ENCODE peak calls at places on chromosomes 11 and 22, in seven cellular contexts. One of them, this sample, is unnamed.

GRCh38 chr11:60764879-60765278 is 8.2 kb downstream of the MS4A15 start:
- DNase-seq in GM13976: peak; percentile 64
- DNase-seq in Right ventricle myocardium superior: no peak
- DNase-seq in T-helper 9 cell: no peak
- DNase-seq in naive thymus-derived CD4-positive, alpha-beta T cell: no peak
- DNase-seq in stimulated activated CD4-positive, alpha-beta T cell treated with anti-CD3 and anti-CD28 coated beads, TNF-alpha, amount 100 ng/mL, for 1 hour: no peak
- DNase-seq in SHP77 treated with DMSO at 0.1 percent for 48 hours: no peak
- DNase-seq in this sample: no peak

GRCh38 chr22:42217752-42218280 is 52.6 kb downstream of the TCF20 start:
- DNase-seq in GM13976: no peak
- DNase-seq in Right ventricle myocardium superior: no peak
- DNase-seq in T-helper 9 cell: no peak
- DNase-seq in naive thymus-derived CD4-positive, alpha-beta T cell: no peak
- DNase-seq in stimulated activated CD4-positive, alpha-beta T cell treated with anti-CD3 and anti-CD28 coated beads, TNF-alpha, amount 100 ng/mL, for 1 hour: no peak
- DNase-seq in SHP77 treated with DMSO at 0.1 percent for 48 hours: no peak
- DNase-seq in this sample: no peak

GRCh38 chr22:46001046-46001425 is 24.1 kb upstream of the WNT7B start:
- DNase-seq in GM13976: no peak
- DNase-seq in Right ventricle myocardium superior: peak; percentile 31
- DNase-seq in T-helper 9 cell: no peak
- DNase-seq in naive thymus-derived CD4-positive, alpha-beta T cell: no peak
- DNase-seq in stimulated activated CD4-positive, alpha-beta T cell treated with anti-CD3 and anti-CD28 coated beads, TNF-alpha, amount 100 ng/mL, for 1 hour: no peak
- DNase-seq in SHP77 treated with DMSO at 0.1 percent for 48 hours: peak; percentile 27
- DNase-seq in this sample: no peak

GRCh38 chr11:105132716-105133511 is 6.7 kb downstream of the CARD18 start:
- DNase-seq in GM13976: no peak
- DNase-seq in Right ventricle myocardium superior: no peak
- DNase-seq in T-helper 9 cell: no peak
- DNase-seq in naive thymus-derived CD4-positive, alpha-beta T cell: no peak
- DNase-seq in stimulated activated CD4-positive, alpha-beta T cell treated with anti-CD3 and anti-CD28 coated beads, TNF-alpha, amount 100 ng/mL, for 1 hour: no peak
- DNase-seq in SHP77 treated with DMSO at 0.1 percent for 48 hours: no peak
- DNase-seq in this sample: no peak

GRCh38 chr11:132072044-132072879 is 701.8 kb downstream of the NTM start:
- DNase-seq in GM13976: no peak
- DNase-seq in Right ventricle myocardium superior: no peak
- DNase-seq in T-helper 9 cell: no peak
- DNase-seq in naive thymus-derived CD4-positive, alpha-beta T cell: no peak
- DNase-seq in stimulated activated CD4-positive, alpha-beta T cell treated with anti-CD3 and anti-CD28 coated beads, TNF-alpha, amount 100 ng/mL, for 1 hour: no peak
- DNase-seq in SHP77 treated with DMSO at 0.1 percent for 48 hours: no peak
- DNase-seq in this sample: no peak

GRCh38 chr22:45192701-45193187 is 29.0 kb downstream of the NUP50 start:
- DNase-seq in GM13976: peak; percentile 25
- DNase-seq in Right ventricle myocardium superior: no peak
- DNase-seq in T-helper 9 cell: no peak
- DNase-seq in naive thymus-derived CD4-positive, alpha-beta T cell: no peak
- DNase-seq in stimulated activated CD4-positive, alpha-beta T cell treated with anti-CD3 and anti-CD28 coated beads, TNF-alpha, amount 100 ng/mL, for 1 hour: no peak
- DNase-seq in SHP77 treated with DMSO at 0.1 percent for 48 hours: no peak
- DNase-seq in this sample: no peak

GRCh38 chr11:17593466-17594245 is 46.6 kb downstream of the OTOG start:
- DNase-seq in GM13976: no peak
- DNase-seq in Right ventricle myocardium superior: no peak
- DNase-seq in T-helper 9 cell: no peak
- DNase-seq in naive thymus-derived CD4-positive, alpha-beta T cell: peak; percentile 10
- DNase-seq in stimulated activated CD4-positive, alpha-beta T cell treated with anti-CD3 and anti-CD28 coated beads, TNF-alpha, amount 100 ng/mL, for 1 hour: no peak
- DNase-seq in SHP77 treated with DMSO at 0.1 percent for 48 hours: no peak
- DNase-seq in this sample: no peak

GRCh38 chr11:75150879-75151278 is at the start of gene SLCO2B1:
- DNase-seq in GM13976: no peak
- DNase-seq in Right ventricle myocardium superior: peak; percentile 71
- DNase-seq in T-helper 9 cell: no peak
- DNase-seq in naive thymus-derived CD4-positive, alpha-beta T cell: no peak
- DNase-seq in stimulated activated CD4-positive, alpha-beta T cell treated with anti-CD3 and anti-CD28 coated beads, TNF-alpha, amount 100 ng/mL, for 1 hour: no peak
- DNase-seq in SHP77 treated with DMSO at 0.1 percent for 48 hours: no peak
- DNase-seq in this sample: no peak

GRCh38 chr11:116513894-116514293 is 258.9 kb downstream of the BUD13 start:
- DNase-seq in GM13976: peak; percentile 61
- DNase-seq in Right ventricle myocardium superior: no peak
- DNase-seq in T-helper 9 cell: no peak
- DNase-seq in naive thymus-derived CD4-positive, alpha-beta T cell: no peak
- DNase-seq in stimulated activated CD4-positive, alpha-beta T cell treated with anti-CD3 and anti-CD28 coated beads, TNF-alpha, amount 100 ng/mL, for 1 hour: no peak
- DNase-seq in SHP77 treated with DMSO at 0.1 percent for 48 hours: no peak
- DNase-seq in this sample: no peak

GRCh38 chr11:125082611-125083311 is 19.7 kb downstream of the SLC37A2 start:
- DNase-seq in GM13976: peak; percentile 17
- DNase-seq in Right ventricle myocardium superior: no peak
- DNase-seq in T-helper 9 cell: no peak
- DNase-seq in naive thymus-derived CD4-positive, alpha-beta T cell: peak; percentile 7
- DNase-seq in stimulated activated CD4-positive, alpha-beta T cell treated with anti-CD3 and anti-CD28 coated beads, TNF-alpha, amount 100 ng/mL, for 1 hour: no peak
- DNase-seq in SHP77 treated with DMSO at 0.1 percent for 48 hours: no peak
- DNase-seq in this sample: no peak

GRCh38 chr11:60872952-60873524 is 5.7 kb downstream of the ZP1 start:
- DNase-seq in GM13976: no peak
- DNase-seq in Right ventricle myocardium superior: no peak
- DNase-seq in T-helper 9 cell: no peak
- DNase-seq in naive thymus-derived CD4-positive, alpha-beta T cell: no peak
- DNase-seq in stimulated activated CD4-positive, alpha-beta T cell treated with anti-CD3 and anti-CD28 coated beads, TNF-alpha, amount 100 ng/mL, for 1 hour: no peak
- DNase-seq in SHP77 treated with DMSO at 0.1 percent for 48 hours: no peak
- DNase-seq in this sample: no peak

This sample was measured in stimulated activated naive CD4-positive, alpha-beta T cell.